ENCODE peak calls at places on chromosomes 5 and 9, in six cellular contexts. One of them, this sample, is unnamed.

GRCh38 chr9:106775960-106776359 is 87.0 kb upstream of the ZNF462 start:
- DNase-seq in activated T-cell treated with anti-CD3 and anti-CD28 coated beads for 48 hours: no peak
- DNase-seq in fibroblast of mammary gland: no peak
- DNase-seq in effector CD4-positive, alpha-beta T cell: no peak
- DNase-seq in body of pancreas: no peak
- DNase-seq in H7: no peak
- DNase-seq in this sample: no peak

GRCh38 chr9:135711411-135711810 is 9.4 kb downstream of the KCNT1 start:
- DNase-seq in activated T-cell treated with anti-CD3 and anti-CD28 coated beads for 48 hours: no peak
- DNase-seq in fibroblast of mammary gland: no peak
- DNase-seq in effector CD4-positive, alpha-beta T cell: no peak
- DNase-seq in body of pancreas: no peak
- DNase-seq in H7: no peak
- DNase-seq in this sample: no peak

GRCh38 chr9:123928471-123929176 is 1.3 kb downstream of the DENND1A start:
- DNase-seq in activated T-cell treated with anti-CD3 and anti-CD28 coated beads for 48 hours: no peak
- DNase-seq in fibroblast of mammary gland: peak
- DNase-seq in effector CD4-positive, alpha-beta T cell: no peak
- DNase-seq in body of pancreas: no peak
- DNase-seq in H7: no peak
- DNase-seq in this sample: no peak

GRCh38 chr5:113117543-113118110 is 141.0 kb downstream of the DCP2 start:
- DNase-seq in activated T-cell treated with anti-CD3 and anti-CD28 coated beads for 48 hours: no peak
- DNase-seq in fibroblast of mammary gland: no peak
- DNase-seq in effector CD4-positive, alpha-beta T cell: no peak
- DNase-seq in body of pancreas: no peak
- DNase-seq in H7: no peak
- DNase-seq in this sample: no peak

GRCh38 chr9:87878930-87879603 is 3.6 kb upstream of the SPATA31E1 start:
- DNase-seq in activated T-cell treated with anti-CD3 and anti-CD28 coated beads for 48 hours: no peak
- DNase-seq in fibroblast of mammary gland: peak
- DNase-seq in effector CD4-positive, alpha-beta T cell: no peak
- DNase-seq in body of pancreas: no peak
- DNase-seq in H7: no peak
- DNase-seq in this sample: no peak

GRCh38 chr9:134808393-134808792 is 72.2 kb upstream of the FCN2 start:
- DNase-seq in activated T-cell treated with anti-CD3 and anti-CD28 coated beads for 48 hours: no peak
- DNase-seq in fibroblast of mammary gland: no peak
- DNase-seq in effector CD4-positive, alpha-beta T cell: no peak
- DNase-seq in body of pancreas: no peak
- DNase-seq in H7: no peak
- DNase-seq in this sample: no peak

GRCh38 chr5:55577353-55578060 is 42.7 kb upstream of the PLPP1 start:
- DNase-seq in activated T-cell treated with anti-CD3 and anti-CD28 coated beads for 48 hours: no peak
- DNase-seq in fibroblast of mammary gland: peak
- DNase-seq in effector CD4-positive, alpha-beta T cell: no peak
- DNase-seq in body of pancreas: no peak
- DNase-seq in H7: no peak
- DNase-seq in this sample: no peak

GRCh38 chr5:135996611-135997010 is 32.2 kb upstream of the TGFBI start:
- DNase-seq in activated T-cell treated with anti-CD3 and anti-CD28 coated beads for 48 hours: no peak
- DNase-seq in fibroblast of mammary gland: peak
- DNase-seq in effector CD4-positive, alpha-beta T cell: no peak
- DNase-seq in body of pancreas: no peak
- DNase-seq in H7: no peak
- DNase-seq in this sample: no peak

GRCh38 chr9:36450110-36450732 is 50.2 kb upstream of the RNF38 start:
- DNase-seq in activated T-cell treated with anti-CD3 and anti-CD28 coated beads for 48 hours: no peak
- DNase-seq in fibroblast of mammary gland: peak
- DNase-seq in effector CD4-positive, alpha-beta T cell: peak
- DNase-seq in body of pancreas: peak
- DNase-seq in H7: no peak
- DNase-seq in this sample: peak

GRCh38 chr5:40679998-40680681 is 425 bp downstream of the PTGER4 start:
- DNase-seq in activated T-cell treated with anti-CD3 and anti-CD28 coated beads for 48 hours: no peak
- DNase-seq in fibroblast of mammary gland: no peak
- DNase-seq in effector CD4-positive, alpha-beta T cell: peak
- DNase-seq in body of pancreas: peak
- DNase-seq in H7: peak
- DNase-seq in this sample: peak

GRCh38 chr5:173187054-173187743 is 42.9 kb downstream of the BNIP1 start:
- DNase-seq in activated T-cell treated with anti-CD3 and anti-CD28 coated beads for 48 hours: peak
- DNase-seq in fibroblast of mammary gland: no peak
- DNase-seq in effector CD4-positive, alpha-beta T cell: no peak
- DNase-seq in body of pancreas: no peak
- DNase-seq in H7: peak
- DNase-seq in this sample: no peak

GRCh38 chr9:105148328-105149006 is 96.0 kb upstream of the SLC44A1 start:
- DNase-seq in activated T-cell treated with anti-CD3 and anti-CD28 coated beads for 48 hours: no peak
- DNase-seq in fibroblast of mammary gland: no peak
- DNase-seq in effector CD4-positive, alpha-beta T cell: no peak
- DNase-seq in body of pancreas: no peak
- DNase-seq in H7: peak
- DNase-seq in this sample: no peak

GRCh38 chr5:169354263-169354662 is 53.3 kb upstream of the SLIT3 start:
- DNase-seq in activated T-cell treated with anti-CD3 and anti-CD28 coated beads for 48 hours: no peak
- DNase-seq in fibroblast of mammary gland: peak
- DNase-seq in effector CD4-positive, alpha-beta T cell: no peak
- DNase-seq in body of pancreas: no peak
- DNase-seq in H7: no peak
- DNase-seq in this sample: no peak

GRCh38 chr9:27485158-27485557 is 38.9 kb upstream of the IFNK start:
- DNase-seq in activated T-cell treated with anti-CD3 and anti-CD28 coated beads for 48 hours: no peak
- DNase-seq in fibroblast of mammary gland: no peak
- DNase-seq in effector CD4-positive, alpha-beta T cell: no peak
- DNase-seq in body of pancreas: no peak
- DNase-seq in H7: no peak
- DNase-seq in this sample: no peak

GRCh38 chr9:17453751-17454150 is 125.1 kb upstream of the SH3GL2 start:
- DNase-seq in activated T-cell treated with anti-CD3 and anti-CD28 coated beads for 48 hours: no peak
- DNase-seq in fibroblast of mammary gland: peak
- DNase-seq in effector CD4-positive, alpha-beta T cell: no peak
- DNase-seq in body of pancreas: no peak
- DNase-seq in H7: no peak
- DNase-seq in this sample: no peak

GRCh38 chr9:138115506-138115905 is 237.9 kb downstream of the CACNA1B start:
- DNase-seq in activated T-cell treated with anti-CD3 and anti-CD28 coated beads for 48 hours: no peak
- DNase-seq in fibroblast of mammary gland: no peak
- DNase-seq in effector CD4-positive, alpha-beta T cell: no peak
- DNase-seq in body of pancreas: no peak
- DNase-seq in H7: peak
- DNase-seq in this sample: no peak

GRCh38 chr5:155936520-155937406 is 390.2 kb upstream of the SGCD start:
- DNase-seq in activated T-cell treated with anti-CD3 and anti-CD28 coated beads for 48 hours: no peak
- DNase-seq in fibroblast of mammary gland: no peak
- DNase-seq in effector CD4-positive, alpha-beta T cell: no peak
- DNase-seq in body of pancreas: no peak
- DNase-seq in H7: peak
- DNase-seq in this sample: no peak

GRCh38 chr5:67677422-67677970 is 480.9 kb upstream of the CD180 start:
- DNase-seq in activated T-cell treated with anti-CD3 and anti-CD28 coated beads for 48 hours: no peak
- DNase-seq in fibroblast of mammary gland: no peak
- DNase-seq in effector CD4-positive, alpha-beta T cell: no peak
- DNase-seq in body of pancreas: no peak
- DNase-seq in H7: no peak
- DNase-seq in this sample: peak

GRCh38 chr5:1402611-1403255 is 42.5 kb downstream of the SLC6A3 start:
- DNase-seq in activated T-cell treated with anti-CD3 and anti-CD28 coated beads for 48 hours: no peak
- DNase-seq in fibroblast of mammary gland: no peak
- DNase-seq in effector CD4-positive, alpha-beta T cell: no peak
- DNase-seq in body of pancreas: no peak
- DNase-seq in H7: no peak
- DNase-seq in this sample: no peak

GRCh38 chr5:110996742-110997141 is 74.8 kb upstream of the TSLP start:
- DNase-seq in activated T-cell treated with anti-CD3 and anti-CD28 coated beads for 48 hours: no peak
- DNase-seq in fibroblast of mammary gland: no peak
- DNase-seq in effector CD4-positive, alpha-beta T cell: no peak
- DNase-seq in body of pancreas: no peak
- DNase-seq in H7: no peak
- DNase-seq in this sample: no peak

GRCh38 chr5:16736158-16736994 is 119.6 kb upstream of the RETREG1 start:
- DNase-seq in activated T-cell treated with anti-CD3 and anti-CD28 coated beads for 48 hours: no peak
- DNase-seq in fibroblast of mammary gland: no peak
- DNase-seq in effector CD4-positive, alpha-beta T cell: no peak
- DNase-seq in body of pancreas: peak
- DNase-seq in H7: no peak
- DNase-seq in this sample: peak

GRCh38 chr5:154868702-154869101 is 10.3 kb downstream of the CNOT8 start:
- DNase-seq in activated T-cell treated with anti-CD3 and anti-CD28 coated beads for 48 hours: no peak
- DNase-seq in fibroblast of mammary gland: peak
- DNase-seq in effector CD4-positive, alpha-beta T cell: no peak
- DNase-seq in body of pancreas: no peak
- DNase-seq in H7: peak
- DNase-seq in this sample: no peak

GRCh38 chr5:14231156-14231555 is 88.0 kb downstream of the TRIO start:
- DNase-seq in activated T-cell treated with anti-CD3 and anti-CD28 coated beads for 48 hours: no peak
- DNase-seq in fibroblast of mammary gland: peak
- DNase-seq in effector CD4-positive, alpha-beta T cell: no peak
- DNase-seq in body of pancreas: no peak
- DNase-seq in H7: no peak
- DNase-seq in this sample: no peak

GRCh38 chr5:172642511-172642910 is 1.4 kb downstream of the NEURL1B start:
- DNase-seq in activated T-cell treated with anti-CD3 and anti-CD28 coated beads for 48 hours: no peak
- DNase-seq in fibroblast of mammary gland: no peak
- DNase-seq in effector CD4-positive, alpha-beta T cell: no peak
- DNase-seq in body of pancreas: no peak
- DNase-seq in H7: no peak
- DNase-seq in this sample: no peak

GRCh38 chr5:7856855-7857254 is 5.9 kb upstream of the CFAP90 start:
- DNase-seq in activated T-cell treated with anti-CD3 and anti-CD28 coated beads for 48 hours: no peak
- DNase-seq in fibroblast of mammary gland: peak
- DNase-seq in effector CD4-positive, alpha-beta T cell: no peak
- DNase-seq in body of pancreas: peak
- DNase-seq in H7: peak
- DNase-seq in this sample: no peak

GRCh38 chr9:105901514-105902109 is 207.3 kb downstream of the TMEM38B start:
- DNase-seq in activated T-cell treated with anti-CD3 and anti-CD28 coated beads for 48 hours: no peak
- DNase-seq in fibroblast of mammary gland: peak
- DNase-seq in effector CD4-positive, alpha-beta T cell: no peak
- DNase-seq in body of pancreas: no peak
- DNase-seq in H7: peak
- DNase-seq in this sample: peak

GRCh38 chr9:135703726-135704125 is 1.7 kb downstream of the KCNT1 start:
- DNase-seq in activated T-cell treated with anti-CD3 and anti-CD28 coated beads for 48 hours: no peak
- DNase-seq in fibroblast of mammary gland: no peak
- DNase-seq in effector CD4-positive, alpha-beta T cell: no peak
- DNase-seq in body of pancreas: no peak
- DNase-seq in H7: peak
- DNase-seq in this sample: no peak

GRCh38 chr9:135662758-135663450 is at the start of gene LCN9:
- DNase-seq in activated T-cell treated with anti-CD3 and anti-CD28 coated beads for 48 hours: no peak
- DNase-seq in fibroblast of mammary gland: peak
- DNase-seq in effector CD4-positive, alpha-beta T cell: no peak
- DNase-seq in body of pancreas: no peak
- DNase-seq in H7: peak
- DNase-seq in this sample: no peak

GRCh38 chr9:111637421-111637950 is 6.4 kb downstream of the DNAJC25 start:
- DNase-seq in activated T-cell treated with anti-CD3 and anti-CD28 coated beads for 48 hours: no peak
- DNase-seq in fibroblast of mammary gland: no peak
- DNase-seq in effector CD4-positive, alpha-beta T cell: no peak
- DNase-seq in body of pancreas: no peak
- DNase-seq in H7: no peak
- DNase-seq in this sample: no peak

GRCh38 chr9:89911721-89912604 is 307.2 kb downstream of the GADD45G start:
- DNase-seq in activated T-cell treated with anti-CD3 and anti-CD28 coated beads for 48 hours: no peak
- DNase-seq in fibroblast of mammary gland: peak
- DNase-seq in effector CD4-positive, alpha-beta T cell: no peak
- DNase-seq in body of pancreas: no peak
- DNase-seq in H7: peak
- DNase-seq in this sample: no peak

GRCh38 chr5:100722657-100723056 is 180.4 kb downstream of the ST8SIA4 start:
- DNase-seq in activated T-cell treated with anti-CD3 and anti-CD28 coated beads for 48 hours: no peak
- DNase-seq in fibroblast of mammary gland: no peak
- DNase-seq in effector CD4-positive, alpha-beta T cell: no peak
- DNase-seq in body of pancreas: no peak
- DNase-seq in H7: no peak
- DNase-seq in this sample: no peak

This sample was measured in mucosa of descending colon.